ENCODE peak calls at places on chromosomes 12 and 14, in six cellular contexts. S is A549, C is HepG2, T is GM12878, Z is K562, M is upper lobe of left lung. W is an unnamed sample.

GRCh38 chr12:93990832-93991748 is 157.3 kb upstream of the PLXNC1 start:
- ATAC-seq in S (peak; percentile 88), C (peak; percentile 100), T (no peak), Z (peak; percentile 99), M (peak; percentile 11), W (no peak)

GRCh38 chr14:31449971-31450610 is 7.2 kb downstream of the DTD2 start:
- ATAC-seq in S (peak; percentile 83), C (peak; percentile 94), T (peak; percentile 84), Z (peak; percentile 79), M (no peak), W (no peak)

GRCh38 chr14:106556665-106557289 is 1030.4 kb downstream of the TMEM121 start:
- ATAC-seq in S (peak; percentile 26), C (peak; percentile 71), T (peak; percentile 89), Z (peak; percentile 76), M (no peak), W (no peak)

GRCh38 chr14:40004871-40005503 is 572.8 kb upstream of the FBXO33 start:
- ATAC-seq in S (no peak), C (no peak), T (no peak), Z (no peak), M (no peak), W (no peak)

GRCh38 chr12:62297321-62297720 is 37.1 kb downstream of the USP15 start:
- ATAC-seq in S (no peak), C (no peak), T (no peak), Z (peak; percentile 8), M (peak; percentile 19), W (no peak)

GRCh38 chr12:21934173-21934572 is 7.1 kb downstream of the ABCC9 start:
- ATAC-seq in S (no peak), C (no peak), T (no peak), Z (no peak), M (no peak), W (no peak)

GRCh38 chr14:51367600-51367931 is 127.5 kb downstream of the TMX1 start:
- ATAC-seq in S (no peak), C (no peak), T (no peak), Z (no peak), M (no peak), W (peak; percentile 14)

GRCh38 chr14:35808076-35808657 is 928 bp downstream of the RALGAPA1 start:
- ATAC-seq in S (peak; percentile 20), C (no peak), T (peak; percentile 7), Z (peak; percentile 13), M (no peak), W (no peak)

GRCh38 chr14:96821501-96821900 is 24.3 kb downstream of the VRK1 start:
- ATAC-seq in S (no peak), C (no peak), T (no peak), Z (no peak), M (no peak), W (no peak)

GRCh38 chr14:33465952-33466700 is 484.7 kb downstream of the EGLN3 start:
- ATAC-seq in S (no peak), C (no peak), T (no peak), Z (no peak), M (no peak), W (no peak)

GRCh38 chr14:88323520-88324199 is 591 bp upstream of the KCNK10 start:
- ATAC-seq in S (peak; percentile 48), C (peak; percentile 55), T (peak; percentile 94), Z (no peak), M (no peak), W (no peak)

GRCh38 chr12:92030618-92031017 is 115.0 kb downstream of the BTG1 start:
- ATAC-seq in S (no peak), C (no peak), T (peak; percentile 80), Z (peak; percentile 85), M (peak; percentile 89), W (peak; percentile 89)

GRCh38 chr12:88960213-88960878 is 380.1 kb upstream of the KITLG start:
- ATAC-seq in S (no peak), C (no peak), T (no peak), Z (no peak), M (no peak), W (peak; percentile 58)

GRCh38 chr14:89743828-89744227 is 210.7 kb downstream of the EFCAB11 start:
- ATAC-seq in S (no peak), C (peak; percentile 41), T (no peak), Z (no peak), M (no peak), W (no peak)

GRCh38 chr12:50018968-50019367 is 6.3 kb downstream of the RACGAP1 start:
- ATAC-seq in S (no peak), C (no peak), T (no peak), Z (peak; percentile 76), M (no peak), W (no peak)

GRCh38 chr12:12764824-12765223 is 20.6 kb upstream of the APOLD1 start:
- ATAC-seq in S (no peak), C (no peak), T (no peak), Z (no peak), M (no peak), W (no peak)

GRCh38 chr14:51566831-51567582 is 84.7 kb upstream of the FRMD6 start:
- ATAC-seq in S (no peak), C (no peak), T (peak; percentile 80), Z (no peak), M (no peak), W (no peak)

GRCh38 chr12:116238149-116238548 is 39.3 kb downstream of the MED13L start:
- ATAC-seq in S (no peak), C (no peak), T (no peak), Z (no peak), M (no peak), W (no peak)

GRCh38 chr14:73607241-73607640 is 5.1 kb upstream of the ACOT6 start:
- ATAC-seq in S (no peak), C (no peak), T (no peak), Z (no peak), M (no peak), W (no peak)

GRCh38 chr14:81272322-81272721 is 51.6 kb upstream of the GTF2A1 start:
- ATAC-seq in S (no peak), C (no peak), T (no peak), Z (no peak), M (no peak), W (no peak)

GRCh38 chr12:133180669-133181068 is 626 bp upstream of the ZNF268 start:
- ATAC-seq in S (no peak), C (no peak), T (no peak), Z (no peak), M (no peak), W (no peak)

DNA sequence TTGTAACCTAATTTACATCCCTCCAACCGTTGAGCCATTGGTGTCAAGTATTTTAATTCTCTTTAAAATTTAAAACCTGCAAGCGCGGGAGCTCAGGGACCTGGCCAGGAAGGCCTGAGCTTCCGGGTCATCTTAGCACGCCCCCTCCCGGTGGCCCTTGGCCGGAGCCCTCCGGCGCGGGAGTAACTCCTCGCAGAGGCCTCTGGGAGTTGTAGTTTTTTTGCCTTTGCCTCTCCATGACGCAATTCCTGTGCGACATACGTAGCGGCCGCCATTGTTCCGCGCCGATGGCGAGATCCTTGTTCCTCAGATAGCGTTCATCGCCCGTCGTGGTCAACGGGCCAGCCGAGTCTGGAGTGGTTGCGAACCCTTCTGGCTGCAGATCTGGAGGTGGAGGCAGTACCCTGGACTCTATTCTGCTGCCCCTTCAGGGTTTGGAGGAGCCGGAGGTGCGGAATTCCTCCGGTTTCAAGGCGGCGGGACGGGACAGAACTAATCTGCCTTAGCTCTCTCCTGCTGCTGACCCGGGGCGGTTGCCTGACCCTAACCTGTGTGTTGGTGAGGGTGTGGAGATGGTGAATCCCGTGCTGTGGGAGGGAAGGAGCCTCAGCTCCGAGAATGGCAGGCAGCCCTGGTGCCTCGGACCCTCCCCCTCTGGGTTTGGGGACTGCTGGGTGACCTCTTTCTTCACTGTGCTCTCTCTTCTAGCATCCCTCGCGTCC is at the start of gene ZNF268:
- ATAC-seq in S (peak; percentile 98), C (peak; percentile 97), T (peak; percentile 98), Z (peak; percentile 99), M (peak; percentile 95), W (peak; percentile 97)
- TF ChIP-seq EP300 in S (no peak), C (no peak), T (no peak), Z (peak; percentile 54), M (no peak), W (no peak)

GRCh38 chr12:53463802-53464375 is 12.0 kb downstream of the PCBP2 start:
- ATAC-seq in S (peak; percentile 16), C (peak; percentile 4), T (peak; percentile 7), Z (no peak), M (no peak), W (no peak)

GRCh38 chr12:53467082-53467481 is 15.2 kb downstream of the PCBP2 start:
- ATAC-seq in S (no peak), C (no peak), T (no peak), Z (no peak), M (no peak), W (no peak)

GRCh38 chr12:53466640-53467039 is 14.7 kb downstream of the PCBP2 start:
- ATAC-seq in S (peak; percentile 3), C (no peak), T (no peak), Z (no peak), M (no peak), W (no peak)

GRCh38 chr12:53464685-53465084 is 12.8 kb downstream of the PCBP2 start:
- ATAC-seq in S (peak; percentile 22), C (peak; percentile 23), T (no peak), Z (no peak), M (no peak), W (no peak)

DNA sequence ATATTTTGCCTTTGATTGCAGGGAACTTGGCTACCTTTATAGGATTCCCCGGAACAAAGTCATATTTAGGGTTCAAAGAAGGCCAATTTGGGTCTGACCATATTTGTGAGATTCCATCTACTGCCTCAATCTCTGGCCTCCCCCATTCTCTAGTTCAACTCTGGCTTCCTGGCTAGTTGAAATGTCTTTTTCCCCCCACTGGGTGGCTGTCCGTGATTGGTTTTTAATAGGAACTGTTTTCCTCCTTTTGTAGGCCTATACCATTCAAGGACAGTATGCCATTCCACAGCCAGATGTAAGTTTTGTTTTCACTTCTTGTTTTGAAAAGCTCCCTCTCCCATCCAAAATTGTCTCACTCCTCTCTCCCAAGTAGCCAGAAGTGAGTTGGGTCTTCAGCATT is 13.8 kb downstream of the PCBP2 start:
- ATAC-seq in S (peak; percentile 18), C (no peak), T (no peak), Z (no peak), M (no peak), W (no peak)
- H3K27ac ChIP-seq in S (no peak overlapping the region), C (no peak overlapping the region), T (no peak overlapping the region), Z (no peak overlapping the region), M (no peak overlapping the region), W (peak overlapping the region; percentile 15)

DNA sequence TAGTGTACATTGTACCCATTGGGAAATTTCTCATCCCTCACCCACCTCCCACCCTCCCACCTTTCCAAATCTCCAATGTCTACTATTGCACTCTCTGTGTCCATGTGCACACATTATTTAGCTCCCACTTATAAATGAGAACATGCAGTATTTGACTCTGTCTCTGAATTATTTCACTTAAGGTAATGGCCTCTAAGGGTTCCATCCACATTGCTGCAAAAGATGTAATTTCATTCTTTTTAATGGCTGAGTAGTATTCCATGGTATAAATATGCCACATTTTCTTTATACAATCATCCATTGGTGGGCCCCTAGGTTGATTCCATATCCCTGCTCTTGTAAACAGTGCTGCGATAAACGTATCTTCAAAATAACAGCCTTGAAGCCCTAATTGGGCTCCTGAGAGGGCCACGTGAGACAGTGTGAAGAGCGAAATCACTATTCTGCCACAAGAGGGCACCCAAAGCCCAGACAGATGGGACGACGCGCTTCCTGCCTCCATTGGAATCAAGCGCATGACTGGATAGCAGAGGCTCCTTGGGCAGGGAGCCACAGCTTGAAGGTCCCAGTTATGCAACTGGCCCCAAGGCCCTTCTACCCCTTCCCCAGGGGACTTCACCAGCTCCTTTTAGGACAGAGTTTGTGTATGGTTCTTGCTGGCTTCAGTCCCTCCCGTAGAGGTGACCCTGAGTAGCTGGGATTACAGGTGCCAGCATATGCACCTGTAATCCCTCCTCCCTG is 21.3 kb upstream of the CD27 start:
- ATAC-seq in S (peak; percentile 95), C (peak; percentile 92), T (peak; percentile 70), Z (peak; percentile 99), M (peak; percentile 95), W (peak; percentile 97)
- TF ChIP-seq EP300 in S (no peak), C (no peak), T (peak; percentile 31), Z (no peak), M (no peak), W (no peak)

GRCh38 chr12:77065361-77066204 is at the start of gene E2F7:
- ATAC-seq in S (peak; percentile 99), C (peak; percentile 99), T (peak; percentile 84), Z (peak; percentile 97), M (peak; percentile 87), W (peak; percentile 96)
- H3K27ac ChIP-seq in S (peak within 1 kb of the TSS; percentile 88), C (peak within 1 kb of the TSS; percentile 39), T (peak within 1 kb of the TSS; percentile 79), Z (peak within 1 kb of the TSS; percentile 78), M (no peak within 1 kb of the TSS), W (peak within 1 kb of the TSS; percentile 58)

W was measured in gastroesophageal sphincter.